ENCODE peak calls at places on chromosome 17, in eight cellular contexts. P, U, Z, Q, I, J, M and A are unnamed samples.

GRCh38 chr17:28345420-28346198 is 10.0 kb downstream of the TNFAIP1 start:
- DNase-seq in P (no peak), U (no peak), Z (no peak), Q (peak), I (no peak), J (no peak), M (no peak), A (peak)

GRCh38 chr17:40218740-40219072 is 398 bp upstream of the WIPF2 start:
- DNase-seq in P (peak), U (peak), Z (peak), Q (peak), I (peak), J (peak), M (peak), A (peak)

GRCh38 chr17:26731005-26731921 is 562.7 kb upstream of the WSB1 start:
- DNase-seq in P (no peak), U (no peak), Z (no peak), Q (no peak), I (no peak), J (no peak), M (no peak), A (no peak)

GRCh38 chr17:2177235-2177811 is 122.4 kb downstream of the HIC1 start:
- DNase-seq in P (no peak), U (no peak), Z (peak), Q (no peak), I (no peak), J (no peak), M (no peak), A (peak)

GRCh38 chr17:55818451-55819375 is 67.9 kb downstream of the PCTP start:
- DNase-seq in P (no peak), U (no peak), Z (no peak), Q (no peak), I (no peak), J (no peak), M (no peak), A (no peak)

GRCh38 chr17:9371019-9371418 is 204.6 kb downstream of the STX8 start:
- DNase-seq in P (peak), U (no peak), Z (peak), Q (peak), I (peak), J (no peak), M (no peak), A (peak)

GRCh38 chr17:35540589-35541404 is 3.3 kb upstream of the SLFN12L start:
- DNase-seq in P (peak), U (no peak), Z (peak), Q (peak), I (peak), J (no peak), M (no peak), A (peak)

GRCh38 chr17:42058018-42058417 is 7.6 kb upstream of the C17orf113 start:
- DNase-seq in P (no peak), U (no peak), Z (no peak), Q (no peak), I (no peak), J (no peak), M (no peak), A (no peak)

GRCh38 chr17:49111934-49112333 is 20.6 kb upstream of the B4GALNT2 start:
- DNase-seq in P (no peak), U (no peak), Z (no peak), Q (no peak), I (no peak), J (no peak), M (no peak), A (no peak)

GRCh38 chr17:27454089-27454488 is 2.2 kb upstream of the KSR1 start:
- DNase-seq in P (no peak), U (no peak), Z (no peak), Q (no peak), I (no peak), J (no peak), M (no peak), A (no peak)

GRCh38 chr17:63841350-63842172 is 924 bp downstream of the SMARCD2 start:
- DNase-seq in P (no peak), U (peak), Z (peak), Q (peak), I (peak), J (no peak), M (no peak), A (peak)

GRCh38 chr17:61946359-61946758 is 18.6 kb upstream of the INTS2 start:
- DNase-seq in P (no peak), U (no peak), Z (no peak), Q (no peak), I (no peak), J (no peak), M (no peak), A (no peak)

GRCh38 chr17:58865301-58865700 is 109.6 kb downstream of the PPM1E start:
- DNase-seq in P (no peak), U (no peak), Z (no peak), Q (no peak), I (no peak), J (no peak), M (no peak), A (no peak)

GRCh38 chr17:80524150-80524712 is 20.4 kb upstream of the RPTOR start:
- DNase-seq in P (no peak), U (no peak), Z (no peak), Q (no peak), I (no peak), J (no peak), M (no peak), A (no peak)

GRCh38 chr17:47789611-47790520 is 31.7 kb downstream of the OSBPL7 start:
- DNase-seq in P (peak), U (peak), Z (peak), Q (peak), I (peak), J (no peak), M (peak), A (peak)

GRCh38 chr17:3557768-3558583 is at the start of gene TRPV3:
- DNase-seq in P (no peak), U (no peak), Z (peak), Q (no peak), I (no peak), J (peak), M (peak), A (no peak)

GRCh38 chr17:15351925-15352324 is 10.5 kb upstream of the TEKT3 start:
- DNase-seq in P (no peak), U (no peak), Z (peak), Q (no peak), I (peak), J (no peak), M (no peak), A (peak)

GRCh38 chr17:72386619-72387237 is 265.9 kb downstream of the SOX9 start:
- DNase-seq in P (peak), U (no peak), Z (peak), Q (no peak), I (no peak), J (no peak), M (no peak), A (peak)

GRCh38 chr17:73639926-73640325 is 4.3 kb downstream of the SDK2 start:
- DNase-seq in P (no peak), U (no peak), Z (peak), Q (no peak), I (no peak), J (no peak), M (no peak), A (no peak)

GRCh38 chr17:8555062-8555461 is 75.5 kb downstream of the MYH10 start:
- DNase-seq in P (no peak), U (no peak), Z (no peak), Q (no peak), I (no peak), J (no peak), M (no peak), A (no peak)

GRCh38 chr17:10013360-10014112 is 108.5 kb upstream of the RCVRN start:
- DNase-seq in P (peak), U (no peak), Z (peak), Q (no peak), I (no peak), J (no peak), M (no peak), A (no peak)

GRCh38 chr17:81556863-81557262 is 4.7 kb upstream of the FAAP100 start:
- DNase-seq in P (no peak), U (no peak), Z (no peak), Q (no peak), I (no peak), J (no peak), M (no peak), A (no peak)

GRCh38 chr17:8960325-8961144 is 5.0 kb downstream of the PIK3R5 start:
- DNase-seq in P (no peak), U (no peak), Z (no peak), Q (no peak), I (no peak), J (no peak), M (no peak), A (no peak)

GRCh38 chr17:65278050-65278819 is 141.1 kb downstream of the RGS9 start:
- DNase-seq in P (peak), U (no peak), Z (peak), Q (peak), I (peak), J (no peak), M (no peak), A (peak)

GRCh38 chr17:41394254-41395016 is 3.0 kb downstream of the KRT31 start:
- DNase-seq in P (no peak), U (no peak), Z (no peak), Q (no peak), I (no peak), J (no peak), M (no peak), A (no peak)

GRCh38 chr17:35745749-35746320 is 7.2 kb downstream of the GAS2L2 start:
- DNase-seq in P (no peak), U (no peak), Z (no peak), Q (no peak), I (no peak), J (no peak), M (no peak), A (no peak)